ENCODE peak calls at places on chromosomes 4 and X, in six cellular contexts. One of them, this sample, is unnamed. For H3K4me1 and H3K27me3, the result is how much of the 10 kb centered on the place peaks cover.

GRCh38 chrX:104659037-104659744 is 93.2 kb downstream of the IL1RAPL2 start:
- DNase-seq in tibial nerve: no peak
- DNase-seq in HCT116: no peak
- DNase-seq in ovary: no peak
- DNase-seq in stomach: peak
- DNase-seq in breast epithelium: no peak
- DNase-seq in this sample: no peak

GRCh38 chr4:176002007-176002623 is 63.5 kb upstream of the WDR17 start:
- DNase-seq in ovary: no peak
- DNase-seq in stomach: peak
- DNase-seq in tibial nerve: no peak
- DNase-seq in HCT116: peak
- DNase-seq in breast epithelium: no peak
- DNase-seq in this sample: peak

GRCh38 chr4:22029803-22030202 is 81.2 kb upstream of the KCNIP4 start:
- DNase-seq in HCT116: no peak
- DNase-seq in ovary: no peak
- DNase-seq in breast epithelium: no peak
- DNase-seq in tibial nerve: no peak
- DNase-seq in stomach: no peak
- DNase-seq in this sample: no peak

GRCh38 chr4:121155893-121156292 is 8.2 kb downstream of the TNIP3 start:
- DNase-seq in tibial nerve: no peak
- DNase-seq in breast epithelium: no peak
- DNase-seq in HCT116: no peak
- DNase-seq in ovary: no peak
- DNase-seq in stomach: no peak
- DNase-seq in this sample: no peak

GRCh38 chr4:141548791-141549190 is 87.6 kb upstream of the IL15 start:
- DNase-seq in stomach: no peak
- DNase-seq in ovary: no peak
- DNase-seq in tibial nerve: no peak
- DNase-seq in HCT116: no peak
- DNase-seq in breast epithelium: no peak
- DNase-seq in this sample: no peak

GRCh38 chr4:4690854-4691253 is 149.0 kb upstream of the STX18 start:
- DNase-seq in HCT116: no peak
- DNase-seq in tibial nerve: no peak
- DNase-seq in breast epithelium: no peak
- DNase-seq in ovary: no peak
- DNase-seq in stomach: no peak
- DNase-seq in this sample: no peak

GRCh38 chr4:169185133-169185956 is 85.4 kb downstream of the SH3RF1 start:
- DNase-seq in HCT116: no peak
- DNase-seq in stomach: no peak
- DNase-seq in tibial nerve: no peak
- DNase-seq in breast epithelium: no peak
- DNase-seq in ovary: no peak
- DNase-seq in this sample: no peak

GRCh38 chr4:24813732-24814131 is 18.4 kb downstream of the SOD3 start:
- DNase-seq in tibial nerve: no peak
- DNase-seq in breast epithelium: no peak
- DNase-seq in ovary: no peak
- DNase-seq in stomach: no peak
- DNase-seq in HCT116: no peak
- DNase-seq in this sample: no peak

GRCh38 chr4:78337621-78338020 is 213.9 kb upstream of the ANXA3 start:
- DNase-seq in stomach: no peak
- DNase-seq in breast epithelium: no peak
- DNase-seq in ovary: no peak
- DNase-seq in tibial nerve: no peak
- DNase-seq in HCT116: no peak
- DNase-seq in this sample: no peak

GRCh38 chrX:110258552-110258951 is 59.3 kb downstream of the AMMECR1 start:
- DNase-seq in HCT116: no peak
- DNase-seq in stomach: no peak
- DNase-seq in breast epithelium: no peak
- DNase-seq in tibial nerve: no peak
- DNase-seq in ovary: no peak
- DNase-seq in this sample: no peak

GRCh38 chr4:2424581-2424980 is 5.8 kb downstream of the CFAP99 start:
- DNase-seq in stomach: no peak
- DNase-seq in ovary: no peak
- DNase-seq in breast epithelium: no peak
- DNase-seq in HCT116: no peak
- DNase-seq in tibial nerve: no peak
- DNase-seq in this sample: no peak

GRCh38 chr4:2817136-2817535 is 24.3 kb downstream of the SH3BP2 start:
- DNase-seq in ovary: no peak
- DNase-seq in breast epithelium: no peak
- DNase-seq in tibial nerve: no peak
- DNase-seq in stomach: no peak
- DNase-seq in HCT116: no peak
- DNase-seq in this sample: no peak

GRCh38 chrX:129648514-129649267 is 6.1 kb downstream of the APLN start:
- DNase-seq in tibial nerve: no peak
- DNase-seq in HCT116: no peak
- DNase-seq in stomach: peak
- DNase-seq in breast epithelium: no peak
- DNase-seq in ovary: no peak
- DNase-seq in this sample: no peak

GRCh38 chrX:34197946-34198345 is 65.8 kb upstream of the FAM47A start:
- DNase-seq in breast epithelium: no peak
- DNase-seq in ovary: no peak
- DNase-seq in tibial nerve: no peak
- DNase-seq in stomach: no peak
- DNase-seq in HCT116: no peak
- DNase-seq in this sample: no peak

GRCh38 chr4:83852085-83852451 is 316.2 kb downstream of the GPAT3 start:
- DNase-seq in ovary: no peak
- DNase-seq in tibial nerve: no peak
- DNase-seq in HCT116: peak
- DNase-seq in breast epithelium: no peak
- DNase-seq in stomach: no peak
- DNase-seq in this sample: no peak

GRCh38 chr4:100938698-100939097 is 408.6 kb downstream of the PPP3CA start:
- DNase-seq in tibial nerve: no peak
- DNase-seq in stomach: no peak
- DNase-seq in breast epithelium: no peak
- DNase-seq in ovary: no peak
- DNase-seq in HCT116: no peak
- DNase-seq in this sample: no peak

GRCh38 chr4:93183589-93183988 is 645.0 kb upstream of the ATOH1 start:
- DNase-seq in HCT116: no peak
- DNase-seq in breast epithelium: no peak
- DNase-seq in ovary: no peak
- DNase-seq in tibial nerve: no peak
- DNase-seq in stomach: no peak
- DNase-seq in this sample: no peak

GRCh38 chrX:109345866-109346265 is 136.0 kb downstream of the GUCY2F start:
- DNase-seq in stomach: no peak
- DNase-seq in breast epithelium: no peak
- DNase-seq in HCT116: no peak
- DNase-seq in tibial nerve: no peak
- DNase-seq in ovary: no peak
- DNase-seq in this sample: no peak

GRCh38 chr4:55675196-55675793 is 39.2 kb upstream of the NMU start:
- DNase-seq in stomach: no peak
- DNase-seq in ovary: no peak
- DNase-seq in breast epithelium: no peak
- DNase-seq in tibial nerve: no peak
- DNase-seq in HCT116: no peak
- DNase-seq in this sample: no peak

GRCh38 chr4:42655248-42655647 is 1.7 kb downstream of the ATP8A1 start:
- DNase-seq in breast epithelium: no peak
- DNase-seq in HCT116: no peak
- DNase-seq in stomach: no peak
- DNase-seq in tibial nerve: no peak
- DNase-seq in ovary: no peak
- DNase-seq in this sample: no peak

GRCh38 chrX:131199086-131199485 is 90.0 kb downstream of the IGSF1 start:
- DNase-seq in HCT116: no peak
- DNase-seq in tibial nerve: no peak
- DNase-seq in breast epithelium: no peak
- DNase-seq in ovary: no peak
- DNase-seq in stomach: no peak
- DNase-seq in this sample: no peak

GRCh38 chr4:48152259-48152658 is 18.2 kb upstream of the TXK start:
- DNase-seq in HCT116: no peak
- DNase-seq in tibial nerve: no peak
- DNase-seq in breast epithelium: no peak
- DNase-seq in ovary: no peak
- DNase-seq in stomach: no peak
- DNase-seq in this sample: no peak

GRCh38 chrX:18873189-18873791 is 110.6 kb downstream of the PHKA2 start:
- DNase-seq in tibial nerve: no peak
- DNase-seq in HCT116: peak
- DNase-seq in breast epithelium: no peak
- DNase-seq in stomach: no peak
- DNase-seq in ovary: no peak
- DNase-seq in this sample: no peak

GRCh38 chrX:49041683-49042529 is 1.3 kb downstream of the TFE3 start:
- DNase-seq in tibial nerve: peak
- DNase-seq in HCT116: no peak
- DNase-seq in ovary: no peak
- DNase-seq in breast epithelium: no peak
- DNase-seq in stomach: no peak
- DNase-seq in this sample: no peak

GRCh38 chr4:153249199-153250154 is 45.2 kb downstream of the TRIM2 start:
- DNase-seq in breast epithelium: peak
- DNase-seq in tibial nerve: peak
- DNase-seq in ovary: peak
- DNase-seq in HCT116: peak
- DNase-seq in stomach: peak
- DNase-seq in this sample: peak

GRCh38 chr4:19205853-19206252 is 1045.9 kb upstream of the SLIT2 start:
- DNase-seq in HCT116: no peak
- DNase-seq in breast epithelium: no peak
- DNase-seq in stomach: no peak
- DNase-seq in ovary: no peak
- DNase-seq in tibial nerve: no peak
- DNase-seq in this sample: no peak

GRCh38 chr4:26330946-26331345 is 10.1 kb downstream of the RBPJ start:
- DNase-seq in ovary: no peak
- DNase-seq in stomach: no peak
- DNase-seq in HCT116: no peak
- DNase-seq in breast epithelium: no peak
- DNase-seq in tibial nerve: no peak
- DNase-seq in this sample: no peak

GRCh38 chrX:23661671-23662070 is 5.6 kb upstream of the PRDX4 start:
- DNase-seq in stomach: no peak
- DNase-seq in HCT116: no peak
- DNase-seq in ovary: no peak
- DNase-seq in tibial nerve: no peak
- DNase-seq in breast epithelium: no peak
- DNase-seq in this sample: no peak

GRCh38 chr4:123304151-123305021 is 92.2 kb upstream of the SPRY1 start:
- DNase-seq in stomach: no peak
- DNase-seq in HCT116: no peak
- DNase-seq in breast epithelium: no peak
- DNase-seq in tibial nerve: no peak
- DNase-seq in ovary: no peak
- DNase-seq in this sample: no peak

GRCh38 chrX:130676861-130677260 is 226.1 kb downstream of the ENOX2 start:
- DNase-seq in breast epithelium: no peak
- DNase-seq in HCT116: no peak
- DNase-seq in stomach: no peak
- DNase-seq in tibial nerve: no peak
- DNase-seq in ovary: no peak
- DNase-seq in this sample: no peak

DNA sequence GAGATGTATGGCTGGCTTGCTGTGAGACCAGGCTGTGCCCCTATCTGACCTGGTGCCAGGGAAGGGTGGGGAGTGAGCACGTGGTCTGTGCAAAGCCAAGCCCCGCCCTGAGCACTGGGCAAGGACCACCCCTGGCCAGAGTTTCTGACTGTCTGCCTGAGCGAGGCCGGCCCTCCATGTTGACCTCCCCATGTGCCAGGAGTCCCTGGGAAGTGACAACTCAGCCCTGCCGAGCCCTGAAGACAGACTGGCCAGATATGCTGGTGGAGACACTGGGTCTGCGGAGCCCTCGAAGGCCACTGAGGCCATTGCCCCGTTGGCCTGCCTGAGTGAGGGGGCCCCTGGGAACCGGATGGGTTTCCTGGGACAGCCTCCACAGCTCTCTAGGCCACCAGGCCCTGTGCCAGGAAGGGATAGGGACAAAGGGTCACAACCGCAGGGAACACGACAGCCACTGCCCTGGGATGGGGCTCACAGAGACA is 7.1 kb upstream of the BGN start:
- DNase-seq in ovary: no peak
- DNase-seq in breast epithelium: no peak
- DNase-seq in HCT116: no peak
- DNase-seq in tibial nerve: no peak
- DNase-seq in stomach: no peak
- DNase-seq in this sample: no peak
- H3K4me1 ChIP-seq in ovary: under half
- H3K4me1 ChIP-seq in breast epithelium: under half
- H3K4me1 ChIP-seq in HCT116: under half
- H3K4me1 ChIP-seq in tibial nerve: under half
- H3K4me1 ChIP-seq in stomach: under half
- H3K4me1 ChIP-seq in this sample: under half

GRCh38 chrX:12949927-12950656 is 24.8 kb upstream of the TMSB4X start:
- DNase-seq in ovary: peak
- DNase-seq in stomach: peak
- DNase-seq in breast epithelium: peak
- DNase-seq in HCT116: no peak
- DNase-seq in tibial nerve: peak
- DNase-seq in this sample: peak
- TF ChIP-seq POLR2A in ovary: no peak
- TF ChIP-seq POLR2A in stomach: no peak
- TF ChIP-seq POLR2A in breast epithelium: no peak
- TF ChIP-seq POLR2A in HCT116: no peak
- TF ChIP-seq POLR2A in tibial nerve: no peak
- TF ChIP-seq POLR2A in this sample: no peak

GRCh38 chrX:139538907-139539593 is 8.5 kb downstream of the F9 start:
- DNase-seq in stomach: no peak
- DNase-seq in ovary: no peak
- DNase-seq in tibial nerve: no peak
- DNase-seq in HCT116: no peak
- DNase-seq in breast epithelium: no peak
- DNase-seq in this sample: no peak
- H3K27me3 ChIP-seq in stomach: under half
- H3K27me3 ChIP-seq in ovary: under half
- H3K27me3 ChIP-seq in tibial nerve: under half
- H3K27me3 ChIP-seq in HCT116: under half
- H3K27me3 ChIP-seq in breast epithelium: under half
- H3K27me3 ChIP-seq in this sample: under half

DNA sequence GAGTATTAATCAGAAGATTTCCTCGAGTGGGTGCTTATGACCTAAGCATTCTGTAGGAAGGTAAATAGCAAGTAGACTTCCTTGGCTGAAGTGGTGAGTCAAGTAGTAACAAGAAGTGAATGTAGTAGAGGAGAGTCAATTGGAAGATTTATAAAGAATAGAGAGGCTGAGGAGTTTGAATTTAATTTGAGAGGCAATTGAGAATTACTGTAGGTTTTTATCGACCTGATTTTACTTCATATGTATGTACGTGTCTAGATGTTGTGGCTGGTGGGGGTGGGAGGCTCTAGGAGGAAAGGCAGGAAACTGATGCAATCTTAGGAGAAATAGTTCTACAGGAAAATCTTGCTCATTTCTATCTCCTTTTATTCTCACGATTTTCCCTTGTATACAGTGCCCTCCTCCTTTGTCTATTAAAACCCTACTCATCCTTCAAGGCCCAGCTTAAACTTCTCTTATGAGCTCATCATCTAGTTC is 8.7 kb downstream of the OGT start:
- DNase-seq in stomach: no peak
- DNase-seq in ovary: no peak
- DNase-seq in HCT116: no peak
- DNase-seq in tibial nerve: no peak
- DNase-seq in breast epithelium: no peak
- DNase-seq in this sample: no peak
- H3K4me1 ChIP-seq in stomach: half or more
- H3K4me1 ChIP-seq in ovary: under half
- H3K4me1 ChIP-seq in HCT116: under half
- H3K4me1 ChIP-seq in tibial nerve: under half
- H3K4me1 ChIP-seq in breast epithelium: under half
- H3K4me1 ChIP-seq in this sample: under half

This sample was measured in Peyer's patch.